ENCODE peak calls at places on chromosomes 12 and 14, in four cellular contexts. C, Z, P and H are unnamed samples.

GRCh38 chr14:60845523-60845922 is 111.0 kb downstream of the MNAT1 start:
- DNase-seq in C (no peak), Z (no peak), P (no peak), H (no peak)

GRCh38 chr12:66623455-66623854 is 55.4 kb downstream of the GRIP1 start:
- DNase-seq in P (no peak), Z (no peak), C (no peak), H (no peak)

GRCh38 chr14:60561845-60562746 is 53.1 kb downstream of the SIX6 start:
- DNase-seq in P (no peak), Z (no peak), C (peak), H (peak)

GRCh38 chr12:66280573-66280972 is 21.7 kb upstream of the HELB start:
- DNase-seq in C (no peak), Z (no peak), P (no peak), H (no peak)

GRCh38 chr12:34394211-34395055 is 372.1 kb downstream of the ALG10 start:
- DNase-seq in Z (peak), C (no peak), P (no peak), H (peak)

GRCh38 chr12:130160306-130160705 is 2.0 kb upstream of the FZD10 start:
- DNase-seq in P (no peak), Z (peak), C (no peak), H (no peak)

GRCh38 chr12:96112733-96113132 is 77.3 kb upstream of the LTA4H start:
- DNase-seq in P (no peak), Z (no peak), C (no peak), H (no peak)

GRCh38 chr12:90984114-90984513 is 20.7 kb downstream of the EPYC start:
- DNase-seq in C (no peak), P (no peak), Z (no peak), H (no peak)

GRCh38 chr12:153080-153746 is 60.7 kb downstream of the SLC6A12 start:
- DNase-seq in C (peak), P (no peak), Z (no peak), H (no peak)

GRCh38 chr12:44851586-44851985 is 24.5 kb downstream of the NELL2 start:
- DNase-seq in C (no peak), P (no peak), Z (no peak), H (no peak)

GRCh38 chr14:99679111-99679510 is 5.0 kb upstream of the CYP46A1 start:
- DNase-seq in P (no peak), C (no peak), Z (peak), H (no peak)

GRCh38 chr14:55583942-55584468 is 4.0 kb downstream of the KTN1 start:
- DNase-seq in Z (no peak), P (no peak), C (no peak), H (no peak)

GRCh38 chr12:131390408-131391100 is 320.3 kb upstream of the SFSWAP start:
- DNase-seq in Z (no peak), C (peak), P (no peak), H (no peak)

GRCh38 chr14:95237121-95237876 is 80.0 kb upstream of the DICER1 start:
- DNase-seq in Z (no peak), P (no peak), C (no peak), H (peak)

GRCh38 chr14:21671371-21671770 is 2.2 kb downstream of the OR4E1 start:
- DNase-seq in C (no peak), P (no peak), Z (no peak), H (no peak)

GRCh38 chr12:99529966-99530365 is 117.6 kb upstream of the GARIN6 start:
- DNase-seq in C (no peak), Z (no peak), P (no peak), H (no peak)

GRCh38 chr14:53432378-53432802 is 279.3 kb upstream of the DDHD1 start:
- DNase-seq in P (no peak), Z (no peak), C (peak), H (no peak)

GRCh38 chr12:46786774-46787173 is 39.0 kb downstream of the SLC38A4 start:
- DNase-seq in C (no peak), Z (no peak), P (no peak), H (no peak)

GRCh38 chr12:114405449-114406271 is at the start of gene TBX5:
- DNase-seq in P (no peak), Z (no peak), C (no peak), H (no peak)

GRCh38 chr14:54168489-54168888 is 211.9 kb upstream of the BMP4 start:
- DNase-seq in C (no peak), Z (no peak), P (no peak), H (no peak)

GRCh38 chr12:104618691-104619090 is 161.9 kb downstream of the CHST11 start:
- DNase-seq in C (no peak), P (no peak), Z (no peak), H (no peak)

GRCh38 chr12:91951571-91951970 is 194.1 kb downstream of the BTG1 start:
- DNase-seq in P (no peak), C (no peak), Z (no peak), H (no peak)

GRCh38 chr14:63565448-63565847 is 22.3 kb upstream of the PPP2R5E start:
- DNase-seq in Z (no peak), C (no peak), P (no peak), H (no peak)

GRCh38 chr14:60563113-60563512 is 54.2 kb downstream of the SIX6 start:
- DNase-seq in P (no peak), Z (no peak), C (no peak), H (no peak)

GRCh38 chr12:53538209-53538689 is 31.0 kb upstream of the NPFF start:
- DNase-seq in C (no peak), P (no peak), Z (no peak), H (no peak)

GRCh38 chr14:75141967-75142366 is 15.1 kb upstream of the NEK9 start:
- DNase-seq in C (no peak), P (no peak), Z (no peak), H (no peak)

GRCh38 chr12:77686760-77687159 is 143.9 kb upstream of the NAV3 start:
- DNase-seq in Z (no peak), P (no peak), C (no peak), H (no peak)

GRCh38 chr12:130031571-130032189 is 127.9 kb upstream of the TMEM132D start:
- DNase-seq in P (peak), Z (no peak), C (peak), H (no peak)

GRCh38 chr12:88729196-88729595 is 148.9 kb upstream of the KITLG start:
- DNase-seq in C (no peak), P (no peak), Z (no peak), H (no peak)

GRCh38 chr12:30908389-30909087 is 18.0 kb upstream of the TSPAN11 start:
- DNase-seq in Z (no peak), P (no peak), C (no peak), H (no peak)

GRCh38 chr12:89316705-89317139 is 35.6 kb downstream of the DUSP6 start:
- DNase-seq in P (no peak), C (no peak), Z (no peak), H (no peak)

GRCh38 chr12:97924122-97924521 is 461.5 kb downstream of the RMST start:
- DNase-seq in Z (no peak), P (no peak), C (no peak), H (no peak)

GRCh38 chr12:76450690-76451089 is 102.5 kb upstream of the BBS10 start:
- DNase-seq in C (no peak), P (no peak), Z (no peak), H (no peak)